ENCODE peak calls at places on chromosomes 5 and 9, in nine cellular contexts. N, E, W, K, L, C, A, S and I are unnamed samples.
A peak's percentile ranks its signal among the peaks of the same experiment; 100 is the strongest.

GRCh38 chr9:87372401-87372851 is 125.2 kb upstream of the DAPK1 start:
- DNase-seq in L (no peak), N (no peak), A (no peak), K (no peak), E (no peak), S (no peak), C (no peak), W (no peak), I (no peak)

GRCh38 chr9:125932012-125932411 is 184.8 kb downstream of the PBX3 start:
- DNase-seq in W (no peak), C (no peak), S (peak; percentile 91), N (peak; percentile 99), L (peak; percentile 98), E (peak; percentile 100), K (no peak), A (no peak), I (no peak)

GRCh38 chr5:137344723-137345322 is 154.3 kb downstream of the SPOCK1 start:
- DNase-seq in E (peak; percentile 67), K (peak; percentile 12), A (no peak), N (no peak), C (no peak), L (peak; percentile 73), W (no peak), S (peak; percentile 50), I (no peak)

GRCh38 chr9:83235524-83235923 is 172.6 kb upstream of the RASEF start:
- DNase-seq in L (no peak), S (no peak), C (no peak), A (no peak), N (no peak), K (no peak), E (no peak), W (no peak), I (no peak)

GRCh38 chr9:101440714-101441230 is 5.2 kb upstream of the ALDOB start:
- DNase-seq in C (no peak), W (no peak), E (no peak), K (no peak), N (no peak), L (no peak), A (no peak), S (no peak), I (no peak)

GRCh38 chr9:130010151-130010988 is 32.6 kb downstream of the FNBP1 start:
- DNase-seq in S (peak; percentile 34), N (no peak), C (no peak), L (no peak), K (no peak), W (no peak), E (no peak), A (no peak), I (no peak)

GRCh38 chr9:92483896-92484545 is 1.7 kb upstream of the ASPN start:
- DNase-seq in A (no peak), S (no peak), C (no peak), W (no peak), N (no peak), K (no peak), L (peak; percentile 31), E (peak; percentile 21), I (no peak)

GRCh38 chr5:112203229-112203628 is 215.8 kb downstream of the EPB41L4A start:
- DNase-seq in A (no peak), E (no peak), N (no peak), W (no peak), L (no peak), K (no peak), C (no peak), S (no peak), I (no peak)

GRCh38 chr5:105840800-105841199 is 1829.9 kb downstream of the EFNA5 start:
- DNase-seq in S (no peak), W (no peak), C (no peak), N (no peak), K (no peak), L (no peak), E (no peak), A (no peak), I (no peak)

GRCh38 chr9:111851536-111851935 is 45.1 kb upstream of the UGCG start:
- DNase-seq in N (no peak), A (no peak), S (no peak), W (no peak), K (no peak), C (peak; percentile 23), E (no peak), L (peak; percentile 27), I (no peak)